ENCODE peak calls at places on chromosomes 1 and 21, in five cellular contexts. W is heart left ventricle; V is left cardiac atrium; S is stimulated activated CD8-positive, alpha-beta memory T cell treated with anti-CD3 and anti-CD28 coated beads, Interleukin-15, amount 100 ng/mL, for 1 hour; F is endothelial cell. A is an unnamed sample.

GRCh38 chr1:93061895-93062792 is 16.9 kb upstream of the MTF2 start:
- DNase-seq in W (no peak), V (peak; percentile 25), S (no peak), F (no peak), A (peak; percentile 69)

GRCh38 chr21:45000637-45001133 is 60.9 kb downstream of the SLX9 start:
- DNase-seq in W (no peak), V (no peak), S (no peak), F (no peak), A (no peak)

GRCh38 chr1:231420959-231421615 is 1.0 kb downstream of the EGLN1 start:
- DNase-seq in W (peak; percentile 39), V (peak; percentile 56), S (peak; percentile 12), F (peak; percentile 49), A (peak; percentile 48)

GRCh38 chr1:227273557-227273956 is 44.7 kb downstream of the CDC42BPA start:
- DNase-seq in W (no peak), V (no peak), S (no peak), F (peak; percentile 25), A (no peak)

GRCh38 chr1:182357177-182357576 is 34.4 kb downstream of the GLUL start:
- DNase-seq in W (no peak), V (no peak), S (no peak), F (no peak), A (no peak)

GRCh38 chr1:160739098-160739511 is at the start of gene SLAMF7:
- DNase-seq in W (no peak), V (no peak), S (no peak), F (no peak), A (no peak)

GRCh38 chr1:167842872-167843271 is 71.1 kb downstream of the ADCY10 start:
- DNase-seq in W (no peak), V (no peak), S (no peak), F (no peak), A (no peak)

GRCh38 chr1:152107289-152107983 is 7.8 kb downstream of the TCHH start:
- DNase-seq in W (no peak), V (peak; percentile 10), S (no peak), F (no peak), A (peak; percentile 17)

GRCh38 chr1:215583185-215583692 is 16.1 kb downstream of the KCTD3 start:
- DNase-seq in W (no peak), V (no peak), S (no peak), F (no peak), A (no peak)

GRCh38 chr1:244050835-244051444 is at the start of gene ZBTB18:
- DNase-seq in W (no peak), V (no peak), S (no peak), F (no peak), A (peak; percentile 57)

GRCh38 chr21:22791986-22792560 is 1793.9 kb downstream of the NCAM2 start:
- DNase-seq in W (no peak), V (no peak), S (no peak), F (peak; percentile 11), A (peak; percentile 53)

GRCh38 chr1:148263128-148263905 is 111.2 kb upstream of the NBPF11 start:
- DNase-seq in W (peak; percentile 25), V (peak; percentile 56), S (peak; percentile 23), F (peak; percentile 50), A (peak; percentile 85)

GRCh38 chr1:214764502-214764901 is 161.5 kb downstream of the CENPF start:
- DNase-seq in W (no peak), V (no peak), S (no peak), F (no peak), A (no peak)

GRCh38 chr1:72115290-72115689 is 167.0 kb downstream of the NEGR1 start:
- DNase-seq in W (no peak), V (no peak), S (no peak), F (no peak), A (no peak)

GRCh38 chr1:102687383-102687782 is 420.9 kb downstream of the COL11A1 start:
- DNase-seq in W (no peak), V (no peak), S (no peak), F (no peak), A (no peak)

GRCh38 chr1:172951728-172952365 is 98.9 kb downstream of the TNFSF18 start:
- DNase-seq in W (no peak), V (no peak), S (no peak), F (no peak), A (no peak)

GRCh38 chr1:62991152-62991551 is 207.2 kb downstream of the ATG4C start:
- DNase-seq in W (no peak), V (no peak), S (no peak), F (no peak), A (no peak)

GRCh38 chr1:234997201-234998173 is 131.2 kb downstream of the TOMM20 start:
- DNase-seq in W (peak; percentile 96), V (peak; percentile 99), S (no peak), F (no peak), A (peak; percentile 94)

GRCh38 chr1:52842643-52843310 is at the start of gene ZYG11A:
- DNase-seq in W (peak; percentile 36), V (peak; percentile 68), S (peak; percentile 21), F (peak; percentile 82), A (peak; percentile 78)

GRCh38 chr1:197600751-197601150 is 174.5 kb downstream of the DENND1B start:
- DNase-seq in W (no peak), V (no peak), S (no peak), F (no peak), A (no peak)

GRCh38 chr1:40652452-40652851 is 13.0 kb downstream of the RIMS3 start:
- DNase-seq in W (no peak), V (no peak), S (no peak), F (no peak), A (no peak)

GRCh38 chr1:77319036-77319705 is 37.4 kb downstream of the AK5 start:
- DNase-seq in W (no peak), V (no peak), S (no peak), F (no peak), A (no peak)

GRCh38 chr1:13600762-13601483 is 17.3 kb downstream of the PDPN start:
- DNase-seq in W (peak; percentile 22), V (peak; percentile 38), S (no peak), F (no peak), A (no peak)

GRCh38 chr1:183205196-183205781 is 19.2 kb downstream of the LAMC2 start:
- DNase-seq in W (no peak), V (no peak), S (no peak), F (no peak), A (no peak)

GRCh38 chr1:24540906-24541710 is 14.8 kb upstream of the NCMAP start:
- DNase-seq in W (no peak), V (no peak), S (no peak), F (no peak), A (no peak)

A was measured in testis.